ENCODE peak calls at places on chromosomes 3 and 15, in nine cellular contexts. M, G, K, Z, P, F, B, J and D are unnamed samples.

GRCh38 chr15:95025924-95026728 is 794.8 kb downstream of the MCTP2 start:
- DNase-seq in M (peak), B (peak), K (no peak), F (peak), P (no peak), Z (no peak), G (peak), J (peak), D (peak)

GRCh38 chr3:133825969-133826727 is 20.5 kb downstream of the SRPRB start:
- DNase-seq in F (no peak), G (no peak), M (no peak), Z (no peak), J (no peak), B (no peak), P (no peak), K (no peak), D (no peak)

GRCh38 chr3:170536712-170537111 is 49.2 kb downstream of the SLC7A14 start:
- DNase-seq in G (no peak), Z (no peak), K (no peak), B (no peak), F (no peak), J (no peak), P (no peak), M (no peak), D (no peak)

GRCh38 chr3:59655616-59656015 is 605.8 kb upstream of the CFAP20DC start:
- DNase-seq in M (no peak), G (no peak), P (no peak), Z (no peak), K (no peak), B (no peak), F (no peak), J (no peak), D (no peak)

GRCh38 chr3:8239718-8240698 is 261.6 kb upstream of the LMCD1 start:
- DNase-seq in G (peak), F (peak), P (no peak), J (peak), M (peak), Z (peak), K (no peak), B (peak), D (peak)

GRCh38 chr3:50160561-50160983 is 5.4 kb downstream of the SEMA3F start:
- DNase-seq in F (no peak), J (no peak), K (no peak), B (no peak), Z (no peak), G (no peak), M (no peak), P (no peak), D (no peak)

GRCh38 chr3:28301607-28302158 is 46.8 kb upstream of the ZCWPW2 start:
- DNase-seq in B (no peak), F (no peak), K (no peak), Z (no peak), P (no peak), M (no peak), J (no peak), G (no peak), D (no peak)

GRCh38 chr15:75551076-75551475 is 28.0 kb downstream of the PTPN9 start:
- DNase-seq in B (no peak), F (no peak), M (no peak), P (no peak), G (no peak), Z (no peak), K (no peak), J (no peak), D (no peak)

GRCh38 chr3:3200632-3201212 is 21.2 kb upstream of the CRBN start:
- DNase-seq in M (peak), P (no peak), G (peak), B (peak), J (no peak), K (no peak), F (peak), Z (peak), D (peak)

GRCh38 chr15:82680200-82681102 is 29.2 kb downstream of the AP3B2 start:
- DNase-seq in B (peak), J (no peak), M (no peak), F (peak), K (peak), P (peak), G (no peak), Z (peak), D (no peak)

GRCh38 chr3:12853803-12854202 is 12.4 kb upstream of the RPL32 start:
- DNase-seq in Z (no peak), P (no peak), M (no peak), K (no peak), B (no peak), F (no peak), J (no peak), G (no peak), D (no peak)

GRCh38 chr3:39383913-39384664 is 919 bp downstream of the SLC25A38 start:
- DNase-seq in B (peak), M (peak), F (peak), G (peak), K (peak), Z (peak), P (peak), J (no peak), D (peak)

GRCh38 chr3:67578416-67578815 is 76.0 kb downstream of the SUCLG2 start:
- DNase-seq in B (no peak), P (no peak), Z (no peak), G (no peak), J (no peak), F (no peak), M (no peak), K (no peak), D (peak)

GRCh38 chr3:102179321-102180290 is 255.2 kb upstream of the ZPLD1 start:
- DNase-seq in K (no peak), M (peak), P (no peak), B (no peak), G (no peak), F (peak), Z (no peak), J (no peak), D (peak)

GRCh38 chr15:71565006-71565405 is 245.3 kb upstream of the NR2E3 start:
- DNase-seq in Z (no peak), K (no peak), G (no peak), J (no peak), F (no peak), M (no peak), B (no peak), P (no peak), D (no peak)

GRCh38 chr3:59243476-59243875 is 193.7 kb upstream of the CFAP20DC start:
- DNase-seq in M (no peak), G (no peak), Z (no peak), F (no peak), P (no peak), K (no peak), J (no peak), B (no peak), D (no peak)

GRCh38 chr15:73114064-73114463 is 61.8 kb downstream of the NEO1 start:
- DNase-seq in J (no peak), K (no peak), F (no peak), P (no peak), Z (no peak), G (no peak), M (no peak), B (no peak), D (no peak)

GRCh38 chr3:48596676-48597407 is 1.7 kb upstream of the COL7A1 start:
- DNase-seq in Z (no peak), P (no peak), G (no peak), B (no peak), K (no peak), J (no peak), F (no peak), M (no peak), D (no peak)

GRCh38 chr3:67529915-67530314 is 124.5 kb downstream of the SUCLG2 start:
- DNase-seq in K (no peak), M (peak), P (no peak), Z (no peak), F (no peak), G (no peak), B (no peak), J (no peak), D (no peak)

GRCh38 chr15:39344662-39345141 is 236.2 kb upstream of the THBS1 start:
- DNase-seq in M (peak), F (no peak), J (no peak), B (no peak), P (no peak), Z (no peak), K (no peak), G (no peak), D (no peak)

GRCh38 chr3:14598143-14598569 is 53.4 kb upstream of the CCDC174 start:
- DNase-seq in B (peak), P (no peak), J (no peak), F (peak), M (peak), K (no peak), G (peak), Z (peak), D (peak)

GRCh38 chr15:25718597-25718996 is 144.5 kb downstream of the ATP10A start:
- DNase-seq in M (no peak), Z (no peak), K (no peak), G (no peak), F (no peak), J (no peak), P (no peak), B (no peak), D (no peak)

GRCh38 chr15:66673410-66674322 is 28.4 kb upstream of the SMAD6 start:
- DNase-seq in K (no peak), M (no peak), F (no peak), J (no peak), G (no peak), P (no peak), Z (peak), B (peak), D (no peak)